ENCODE peak calls at places on chromosomes 13 and 19, in six cellular contexts. T is anterior cingulate cortex; V is NCI-H1105; F is activated naive CD4-positive, alpha-beta T cell; M is NB4; R is amygdala. X is an unnamed sample.

GRCh38 chr19:55096061-55096701 is 20.5 kb downstream of the EPS8L1 start:
- DNase-seq in T (no peak), V (no peak), F (no peak), M (no peak), R (no peak), X (no peak)

GRCh38 chr13:79749985-79750551 is 269.1 kb downstream of the NDFIP2 start:
- DNase-seq in T (no peak), V (no peak), F (no peak), M (no peak), R (no peak), X (peak; percentile 34)

GRCh38 chr19:45045671-45046353 is 7.0 kb downstream of the CLASRP start:
- DNase-seq in T (peak; percentile 62), V (no peak), F (no peak), M (no peak), R (peak; percentile 78), X (no peak)

GRCh38 chr19:40139533-40140287 is 49.0 kb upstream of the ZNF780A start:
- DNase-seq in T (no peak), V (peak; percentile 38), F (no peak), M (peak; percentile 40), R (no peak), X (no peak)

GRCh38 chr19:40609561-40610395 is 8.6 kb downstream of the LTBP4 start:
- DNase-seq in T (peak; percentile 18), V (peak; percentile 56), F (peak; percentile 74), M (peak; percentile 77), R (peak; percentile 44), X (peak; percentile 92)

GRCh38 chr13:109764474-109765292 is 21.7 kb downstream of the IRS2 start:
- DNase-seq in T (peak; percentile 27), V (no peak), F (no peak), M (peak; percentile 66), R (peak; percentile 42), X (no peak)

GRCh38 chr13:113122571-113123225 is at the start of gene F10:
- DNase-seq in T (no peak), V (no peak), F (no peak), M (no peak), R (no peak), X (no peak)

GRCh38 chr13:66586489-66586888 is 643.6 kb downstream of the PCDH9 start:
- DNase-seq in T (no peak), V (no peak), F (no peak), M (no peak), R (no peak), X (no peak)

GRCh38 chr19:54594737-54595136 is 1.3 kb downstream of the LILRA1 start:
- DNase-seq in T (no peak), V (no peak), F (no peak), M (no peak), R (no peak), X (no peak)

GRCh38 chr19:15501596-15501995 is 6.7 kb upstream of the CYP4F22 start:
- DNase-seq in T (no peak), V (no peak), F (no peak), M (no peak), R (no peak), X (no peak)

X was measured in omental fat pad.